ENCODE peak calls at places on chromosomes 16 and 17, in nine cellular contexts. T, I, R, F, W, K, N, C and Z are unnamed samples.

GRCh38 chr16:12340151-12340733 is 363.7 kb downstream of the SNX29 start:
- DNase-seq in T (no peak), I (peak), R (no peak), F (no peak), W (peak), K (no peak), N (peak), C (peak), Z (no peak)

GRCh38 chr16:27408012-27408601 is 6.1 kb downstream of the IL21R start:
- DNase-seq in T (no peak), I (no peak), R (no peak), F (no peak), W (no peak), K (no peak), N (no peak), C (peak), Z (no peak)

GRCh38 chr17:33210240-33210639 is 82.9 kb downstream of the ASIC2 start:
- DNase-seq in T (no peak), I (peak), R (no peak), F (no peak), W (no peak), K (no peak), N (no peak), C (no peak), Z (no peak)

GRCh38 chr17:75638893-75639292 is 5.7 kb downstream of the SMIM5 start:
- DNase-seq in T (peak), I (peak), R (no peak), F (no peak), W (no peak), K (no peak), N (no peak), C (no peak), Z (no peak)

GRCh38 chr16:56938664-56939513 is 6.9 kb downstream of the HERPUD1 start:
- DNase-seq in T (no peak), I (peak), R (no peak), F (no peak), W (no peak), K (no peak), N (no peak), C (no peak), Z (no peak)

GRCh38 chr16:4362476-4363250 is 9.0 kb upstream of the VASN start:
- DNase-seq in T (peak), I (no peak), R (no peak), F (no peak), W (no peak), K (no peak), N (no peak), C (no peak), Z (no peak)

GRCh38 chr16:56742030-56742984 is 12.4 kb downstream of the NUP93 start:
- DNase-seq in T (no peak), I (no peak), R (no peak), F (no peak), W (no peak), K (no peak), N (no peak), C (peak), Z (no peak)

GRCh38 chr17:59534583-59534982 is 30.8 kb upstream of the DHX40 start:
- DNase-seq in T (no peak), I (no peak), R (no peak), F (no peak), W (no peak), K (no peak), N (no peak), C (peak), Z (no peak)

GRCh38 chr16:1152651-1153259 is at the start of gene CACNA1H:
- DNase-seq in T (peak), I (no peak), R (peak), F (peak), W (no peak), K (no peak), N (no peak), C (no peak), Z (no peak)

GRCh38 chr17:55344514-55344997 is 77.1 kb downstream of the MMD start:
- DNase-seq in T (no peak), I (no peak), R (no peak), F (no peak), W (no peak), K (no peak), N (no peak), C (no peak), Z (no peak)

GRCh38 chr17:36661047-36661666 is 59.8 kb downstream of the MRM1 start:
- DNase-seq in T (no peak), I (no peak), R (no peak), F (peak), W (no peak), K (no peak), N (no peak), C (no peak), Z (no peak)

GRCh38 chr16:11639925-11640899 is 28.0 kb upstream of the SNN start:
- DNase-seq in T (peak), I (peak), R (no peak), F (peak), W (peak), K (peak), N (peak), C (peak), Z (peak)

GRCh38 chr17:70208825-70209555 is 39.7 kb downstream of the KCNJ2 start:
- DNase-seq in T (no peak), I (no peak), R (no peak), F (no peak), W (no peak), K (no peak), N (no peak), C (no peak), Z (no peak)

GRCh38 chr17:74798239-74798707 is 22.1 kb upstream of the NAT9 start:
- DNase-seq in T (no peak), I (no peak), R (no peak), F (no peak), W (no peak), K (no peak), N (no peak), C (no peak), Z (no peak)

GRCh38 chr17:43468746-43469544 is 14.8 kb upstream of the DHX8 start:
- DNase-seq in T (no peak), I (no peak), R (no peak), F (no peak), W (no peak), K (no peak), N (no peak), C (peak), Z (no peak)

GRCh38 chr16:10731790-10732189 is 11.9 kb upstream of the NUBP1 start:
- DNase-seq in T (no peak), I (no peak), R (no peak), F (no peak), W (no peak), K (no peak), N (no peak), C (no peak), Z (no peak)

GRCh38 chr16:17314148-17314547 is 156.6 kb downstream of the XYLT1 start:
- DNase-seq in T (no peak), I (no peak), R (no peak), F (no peak), W (no peak), K (no peak), N (no peak), C (no peak), Z (no peak)

GRCh38 chr16:84115919-84116719 is 623 bp downstream of the MBTPS1 start:
- DNase-seq in T (no peak), I (no peak), R (peak), F (no peak), W (peak), K (peak), N (peak), C (peak), Z (no peak)

GRCh38 chr17:63949576-63950250 is 17.6 kb upstream of the CD79B start:
- DNase-seq in T (no peak), I (no peak), R (no peak), F (no peak), W (no peak), K (no peak), N (no peak), C (no peak), Z (no peak)

GRCh38 chr16:47713225-47713595 is 252.1 kb downstream of the PHKB start:
- DNase-seq in T (peak), I (no peak), R (no peak), F (no peak), W (no peak), K (no peak), N (no peak), C (peak), Z (no peak)

GRCh38 chr17:60864674-60865080 is 187.0 kb downstream of the BCAS3 start:
- DNase-seq in T (no peak), I (no peak), R (no peak), F (no peak), W (no peak), K (no peak), N (no peak), C (no peak), Z (no peak)

GRCh38 chr17:42744283-42744805 is 496 bp downstream of the EZH1 start:
- DNase-seq in T (peak), I (peak), R (peak), F (peak), W (peak), K (peak), N (peak), C (peak), Z (no peak)

GRCh38 chr17:62723842-62724241 is 84.3 kb downstream of the MARCHF10 start:
- DNase-seq in T (peak), I (no peak), R (no peak), F (no peak), W (no peak), K (no peak), N (no peak), C (no peak), Z (no peak)

GRCh38 chr17:44947461-44948314 is at the start of gene KIF18B:
- DNase-seq in T (peak), I (peak), R (peak), F (peak), W (peak), K (peak), N (peak), C (peak), Z (peak)

GRCh38 chr17:72416054-72416691 is 295.4 kb downstream of the SOX9 start:
- DNase-seq in T (peak), I (no peak), R (no peak), F (no peak), W (no peak), K (peak), N (no peak), C (no peak), Z (no peak)

GRCh38 chr17:652310-652709 is 62.3 kb downstream of the VPS53 start:
- DNase-seq in T (no peak), I (peak), R (no peak), F (no peak), W (peak), K (peak), N (no peak), C (peak), Z (no peak)

GRCh38 chr16:72939247-72939646 is 108.7 kb downstream of the ZFHX3 start:
- DNase-seq in T (peak), I (peak), R (no peak), F (no peak), W (no peak), K (no peak), N (no peak), C (peak), Z (no peak)

GRCh38 chr16:17261197-17261858 is 209.4 kb downstream of the XYLT1 start:
- DNase-seq in T (no peak), I (no peak), R (no peak), F (no peak), W (no peak), K (no peak), N (no peak), C (no peak), Z (no peak)

GRCh38 chr16:66677179-66677578 is 19.4 kb downstream of the CMTM4 start:
- DNase-seq in T (no peak), I (no peak), R (no peak), F (no peak), W (no peak), K (no peak), N (no peak), C (no peak), Z (no peak)

GRCh38 chr16:66487580-66488235 is 60.6 kb downstream of the BEAN1 start:
- DNase-seq in T (no peak), I (peak), R (no peak), F (no peak), W (no peak), K (peak), N (no peak), C (no peak), Z (peak)

GRCh38 chr16:11748404-11749254 is 6.0 kb upstream of the TXNDC11 start:
- DNase-seq in T (no peak), I (no peak), R (no peak), F (no peak), W (no peak), K (no peak), N (no peak), C (no peak), Z (no peak)

GRCh38 chr16:13992976-13993375 is 73.0 kb downstream of the ERCC4 start:
- DNase-seq in T (no peak), I (no peak), R (no peak), F (no peak), W (no peak), K (no peak), N (no peak), C (no peak), Z (peak)

GRCh38 chr17:50059759-50060273 is 3.9 kb downstream of the ITGA3 start:
- DNase-seq in T (no peak), I (peak), R (no peak), F (no peak), W (no peak), K (no peak), N (no peak), C (peak), Z (no peak)

GRCh38 chr17:74698069-74698468 is 14.7 kb downstream of the CD300LF start:
- DNase-seq in T (no peak), I (no peak), R (no peak), F (no peak), W (no peak), K (no peak), N (no peak), C (no peak), Z (no peak)

GRCh38 chr16:75282811-75283281 is 31.4 kb upstream of the BCAR1 start:
- DNase-seq in T (peak), I (no peak), R (no peak), F (peak), W (no peak), K (no peak), N (no peak), C (no peak), Z (no peak)

GRCh38 chr17:29883497-29883896 is 46.5 kb downstream of the SSH2 start:
- DNase-seq in T (no peak), I (no peak), R (no peak), F (no peak), W (no peak), K (no peak), N (no peak), C (peak), Z (no peak)

GRCh38 chr16:64362193-64362592 is 759.7 kb downstream of the CDH11 start:
- DNase-seq in T (peak), I (no peak), R (no peak), F (no peak), W (no peak), K (no peak), N (no peak), C (peak), Z (no peak)

GRCh38 chr17:38358586-38359513 is 7.2 kb downstream of the SOCS7 start:
- DNase-seq in T (no peak), I (no peak), R (no peak), F (no peak), W (no peak), K (peak), N (no peak), C (no peak), Z (no peak)

GRCh38 chr17:77889866-77890760 is 68.4 kb upstream of the TNRC6C start:
- DNase-seq in T (no peak), I (no peak), R (no peak), F (peak), W (no peak), K (no peak), N (no peak), C (no peak), Z (no peak)
- TF ChIP-seq CTCF in T (no peak), I (no peak), R (no peak), F (peak), W (no peak), K (no peak), N (no peak), C (no peak), Z (no peak)

GRCh38 chr16:85899444-85899843 is 482 bp downstream of the IRF8 start:
- DNase-seq in T (no peak), I (no peak), R (no peak), F (no peak), W (no peak), K (no peak), N (no peak), C (no peak), Z (no peak)

GRCh38 chr16:85894266-85894665 is 4.7 kb upstream of the IRF8 start:
- DNase-seq in T (no peak), I (no peak), R (no peak), F (no peak), W (peak), K (no peak), N (no peak), C (no peak), Z (no peak)

GRCh38 chr16:85900031-85900792 is 1.2 kb downstream of the IRF8 start:
- DNase-seq in T (no peak), I (no peak), R (no peak), F (no peak), W (no peak), K (no peak), N (no peak), C (no peak), Z (no peak)

GRCh38 chr16:85898521-85899442 is at the start of gene IRF8:
- DNase-seq in T (no peak), I (peak), R (peak), F (peak), W (peak), K (no peak), N (peak), C (peak), Z (no peak)

GRCh38 chr16:85897384-85897783 is 1.6 kb upstream of the IRF8 start:
- DNase-seq in T (no peak), I (no peak), R (no peak), F (no peak), W (no peak), K (no peak), N (no peak), C (no peak), Z (no peak)
- TF ChIP-seq CTCF in T (no peak), I (no peak), R (no peak), F (no peak), W (no peak), K (no peak), N (no peak), C (no peak), Z (no peak)

GRCh38 chr17:66255112-66255511 is 25.9 kb upstream of the APOH start:
- DNase-seq in T (peak), I (no peak), R (peak), F (no peak), W (peak), K (no peak), N (no peak), C (peak), Z (no peak)
- TF ChIP-seq CTCF in T (peak), I (peak), R (peak), F (no peak), W (peak), K (peak), N (peak), C (peak), Z (peak)

GRCh38 chr17:2025220-2025621 is at the start of gene RTN4RL1:
- DNase-seq in T (peak), I (peak), R (peak), F (peak), W (peak), K (peak), N (peak), C (peak), Z (no peak)
- TF ChIP-seq CTCF in T (no peak), I (no peak), R (no peak), F (no peak), W (no peak), K (no peak), N (no peak), C (no peak), Z (no peak)

DNA sequence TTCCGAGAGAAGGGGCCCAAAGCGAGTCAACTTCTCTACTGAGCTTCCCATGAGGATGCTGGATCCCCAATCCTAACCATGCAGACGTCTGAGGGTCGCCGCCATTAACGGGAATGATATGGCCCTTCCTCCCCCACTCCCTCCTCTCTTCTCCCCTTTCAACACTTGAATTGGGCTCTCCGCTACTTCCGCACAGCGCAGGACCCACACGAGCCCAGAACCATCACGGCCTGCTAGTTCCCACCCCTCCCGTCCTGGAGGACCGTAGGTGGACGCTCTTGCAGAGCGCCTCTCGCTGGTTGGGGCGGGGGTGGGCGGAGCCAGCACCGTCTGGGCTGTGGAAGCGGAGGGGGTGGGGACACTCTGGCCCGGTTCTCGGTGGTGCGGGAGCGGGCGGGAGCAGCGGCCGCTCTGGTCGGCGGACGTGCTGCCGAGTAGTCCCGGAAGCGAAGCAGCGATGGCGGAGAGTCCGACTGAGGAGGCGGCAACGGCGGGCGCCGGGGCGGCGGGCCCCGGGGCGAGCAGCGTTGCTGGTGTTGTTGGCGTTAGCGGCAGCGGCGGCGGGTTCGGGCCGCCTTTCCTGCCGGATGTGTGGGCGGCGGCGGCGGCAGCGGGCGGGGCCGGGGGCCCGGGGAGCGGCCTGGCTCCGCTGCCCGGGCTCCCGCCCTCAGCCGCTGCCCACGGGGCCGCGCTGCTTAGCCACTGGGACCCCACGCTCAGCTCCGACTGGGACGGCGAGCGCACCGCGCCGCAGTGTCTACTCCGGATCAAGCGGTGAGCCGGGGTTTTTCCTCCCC is at the start of gene UBE2Z:
- DNase-seq in T (peak), I (peak), R (peak), F (peak), W (peak), K (peak), N (peak), C (peak), Z (peak)
- TF ChIP-seq CTCF in T (peak), I (peak), R (no peak), F (no peak), W (no peak), K (no peak), N (no peak), C (no peak), Z (peak)

GRCh38 chr17:17928422-17929386 is 43.5 kb downstream of the TOM1L2 start:
- DNase-seq in T (no peak), I (peak), R (no peak), F (peak), W (no peak), K (no peak), N (no peak), C (peak), Z (no peak)
- TF ChIP-seq CTCF in T (no peak), I (no peak), R (no peak), F (no peak), W (no peak), K (no peak), N (no peak), C (no peak), Z (no peak)